ENCODE peak calls at places on chromosome 7, in eight cellular contexts. N, I, T, R, M, L, U and X are unnamed samples. For H3K36me3, the result is how much of the 10 kb centered on the place peaks cover.

GRCh38 chr7:128027485-128027980 is 3.7 kb downstream of the LRRC4 start:
- DNase-seq in N (no peak), I (no peak), T (no peak), R (no peak), M (peak), L (peak), U (no peak), X (no peak)

GRCh38 chr7:27611043-27611442 is 51.6 kb downstream of the HIBADH start:
- DNase-seq in N (no peak), I (no peak), T (no peak), R (no peak), M (no peak), L (peak), U (no peak), X (no peak)

GRCh38 chr7:159027091-159027802 is 117.4 kb downstream of the VIPR2 start:
- DNase-seq in N (no peak), I (no peak), T (no peak), R (no peak), M (peak), L (no peak), U (no peak), X (peak)

GRCh38 chr7:20744913-20745587 is 41.6 kb downstream of the SP8 start:
- DNase-seq in N (no peak), I (no peak), T (no peak), R (no peak), M (no peak), L (no peak), U (peak), X (no peak)

GRCh38 chr7:150431839-150432658 is 18.4 kb upstream of the GIMAP8 start:
- DNase-seq in N (no peak), I (no peak), T (no peak), R (no peak), M (no peak), L (no peak), U (no peak), X (no peak)

GRCh38 chr7:124423863-124424262 is 341.7 kb downstream of the GPR37 start:
- DNase-seq in N (no peak), I (no peak), T (no peak), R (no peak), M (no peak), L (no peak), U (no peak), X (no peak)

GRCh38 chr7:21926448-21926847 is 19.3 kb downstream of the CDCA7L start:
- DNase-seq in N (no peak), I (no peak), T (no peak), R (no peak), M (no peak), L (no peak), U (no peak), X (no peak)

GRCh38 chr7:151608031-151608551 is 88.4 kb upstream of the RHEB start:
- DNase-seq in N (peak), I (no peak), T (no peak), R (no peak), M (peak), L (no peak), U (peak), X (no peak)

GRCh38 chr7:104207348-104207730 is 474 bp downstream of the ORC5 start:
- DNase-seq in N (no peak), I (no peak), T (no peak), R (no peak), M (no peak), L (peak), U (no peak), X (no peak)

GRCh38 chr7:90763108-90763507 is 167.0 kb downstream of the CDK14 start:
- DNase-seq in N (no peak), I (no peak), T (no peak), R (no peak), M (no peak), L (no peak), U (no peak), X (no peak)

GRCh38 chr7:121714559-121715303 is 158.2 kb upstream of the PTPRZ1 start:
- DNase-seq in N (no peak), I (no peak), T (no peak), R (no peak), M (peak), L (no peak), U (peak), X (no peak)

GRCh38 chr7:138369797-138370196 is 90.3 kb upstream of the TRIM24 start:
- DNase-seq in N (no peak), I (no peak), T (no peak), R (no peak), M (no peak), L (no peak), U (no peak), X (no peak)

GRCh38 chr7:138374119-138374693 is 85.9 kb upstream of the TRIM24 start:
- DNase-seq in N (no peak), I (no peak), T (no peak), R (no peak), M (no peak), L (no peak), U (no peak), X (no peak)

DNA sequence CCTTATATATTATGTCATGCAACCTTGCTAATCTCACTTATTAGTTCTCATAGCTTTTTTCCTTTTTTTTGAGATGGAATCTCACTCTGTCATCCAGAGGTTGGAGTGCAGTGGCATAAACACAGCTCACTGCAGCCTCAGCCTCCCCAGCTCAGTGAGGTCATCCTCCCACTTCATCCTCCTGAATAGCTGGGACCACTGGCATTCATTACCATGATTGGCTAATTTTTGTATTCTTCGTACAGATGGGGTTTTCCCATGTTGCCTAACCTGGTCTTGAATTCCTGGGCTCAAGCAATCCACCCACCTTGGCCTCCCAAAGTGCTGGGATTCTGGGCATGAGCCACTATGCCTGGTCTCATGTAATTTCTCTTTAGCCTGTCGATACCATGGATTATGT is 89.1 kb upstream of the TRIM24 start:
- DNase-seq in N (no peak), I (no peak), T (no peak), R (no peak), M (no peak), L (no peak), U (no peak), X (no peak)
- TF ChIP-seq CTCF in N (no peak), I (no peak), T (no peak), R (no peak), M (no peak), L (no peak), U (no peak), X (no peak)

GRCh38 chr7:50397320-50397970 is 52.7 kb downstream of the FIGNL1 start:
- DNase-seq in N (no peak), I (no peak), T (no peak), R (no peak), M (no peak), L (no peak), U (no peak), X (no peak)

GRCh38 chr7:50394315-50394714 is 55.8 kb downstream of the FIGNL1 start:
- DNase-seq in N (no peak), I (no peak), T (no peak), R (no peak), M (no peak), L (no peak), U (no peak), X (no peak)

GRCh38 chr7:50397971-50398324 is 52.2 kb downstream of the FIGNL1 start:
- DNase-seq in N (no peak), I (no peak), T (no peak), R (no peak), M (no peak), L (no peak), U (no peak), X (no peak)

GRCh38 chr7:50399206-50399605 is 50.9 kb downstream of the FIGNL1 start:
- DNase-seq in N (no peak), I (no peak), T (no peak), R (no peak), M (no peak), L (no peak), U (no peak), X (no peak)

DNA sequence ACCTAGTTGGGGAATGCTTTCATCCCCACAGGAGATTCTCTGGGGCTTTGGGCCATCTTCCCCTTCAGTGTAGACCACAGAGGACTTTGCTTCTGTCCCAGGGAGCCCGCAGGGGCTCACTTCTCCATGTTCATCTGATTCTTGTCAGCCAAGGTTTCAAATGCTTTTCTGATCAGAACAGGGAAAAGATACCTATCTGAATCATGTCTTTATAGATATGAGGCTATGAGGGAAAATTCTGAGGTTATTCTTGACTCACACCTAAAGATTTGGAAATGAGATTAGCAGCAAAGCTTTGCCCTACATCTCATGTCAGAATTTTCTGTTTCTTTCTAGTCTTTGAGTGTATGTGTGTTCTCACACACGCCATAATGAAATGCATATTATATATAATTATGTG is 53.3 kb downstream of the FIGNL1 start:
- DNase-seq in N (no peak), I (no peak), T (no peak), R (no peak), M (no peak), L (no peak), U (no peak), X (no peak)
- H3K36me3 ChIP-seq in N (under half), I (under half), T (under half), R (under half), M (under half), L (under half), U (under half), X (under half)

GRCh38 chr7:155166108-155166507 is 96.0 kb downstream of the HTR5A start:
- DNase-seq in N (no peak), I (no peak), T (no peak), R (no peak), M (no peak), L (no peak), U (no peak), X (no peak)

GRCh38 chr7:155169081-155169480 is 99.0 kb downstream of the HTR5A start:
- DNase-seq in N (no peak), I (no peak), T (no peak), R (no peak), M (no peak), L (no peak), U (no peak), X (no peak)

GRCh38 chr7:155168607-155169006 is 98.5 kb downstream of the HTR5A start:
- DNase-seq in N (no peak), I (no peak), T (no peak), R (no peak), M (no peak), L (no peak), U (no peak), X (no peak)

GRCh38 chr7:155167706-155168365 is 97.7 kb downstream of the HTR5A start:
- DNase-seq in N (no peak), I (no peak), T (no peak), R (no peak), M (no peak), L (no peak), U (no peak), X (no peak)

GRCh38 chr7:155166673-155167370 is 96.7 kb downstream of the HTR5A start:
- DNase-seq in N (no peak), I (no peak), T (no peak), R (no peak), M (peak), L (peak), U (peak), X (no peak)
- TF ChIP-seq POLR2A in N (no peak), I (no peak), T (no peak), R (no peak), M (no peak), L (no peak), U (no peak), X (peak)

GRCh38 chr7:130275826-130276291 is 9.2 kb downstream of the CPA2 start:
- DNase-seq in N (no peak), I (no peak), T (no peak), R (no peak), M (no peak), L (no peak), U (no peak), X (no peak)

GRCh38 chr7:130273081-130273699 is 6.5 kb downstream of the CPA2 start:
- DNase-seq in N (no peak), I (peak), T (peak), R (no peak), M (no peak), L (peak), U (no peak), X (peak)

GRCh38 chr7:130274983-130275649 is 8.5 kb downstream of the CPA2 start:
- DNase-seq in N (no peak), I (no peak), T (peak), R (no peak), M (no peak), L (no peak), U (no peak), X (no peak)

GRCh38 chr7:130272456-130273080 is 5.9 kb downstream of the CPA2 start:
- DNase-seq in N (no peak), I (no peak), T (peak), R (peak), M (no peak), L (no peak), U (no peak), X (no peak)

DNA sequence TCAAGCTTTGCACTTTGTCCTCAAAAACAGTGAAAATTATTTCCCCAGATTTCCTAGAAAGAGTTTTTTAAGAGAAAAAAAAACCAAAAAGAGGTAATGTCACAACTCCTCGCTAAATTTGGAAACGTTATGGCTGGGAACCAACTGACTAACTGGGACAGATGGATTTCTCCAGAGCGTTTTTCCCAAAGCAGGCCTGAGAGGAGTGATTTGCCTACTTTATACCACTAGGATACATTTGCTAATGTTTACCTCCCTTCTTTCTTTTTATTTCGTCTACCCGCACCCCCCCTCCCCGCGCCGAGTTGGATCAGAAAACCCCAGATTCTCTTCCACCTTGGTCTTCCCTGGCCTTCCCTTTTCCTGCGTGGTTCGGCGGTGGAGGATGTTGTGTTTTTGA is 7.2 kb downstream of the CPA2 start:
- DNase-seq in N (no peak), I (peak), T (no peak), R (no peak), M (no peak), L (peak), U (no peak), X (no peak)
- TF ChIP-seq CTCF in N (no peak), I (peak), T (no peak), R (no peak), M (no peak), L (no peak), U (no peak), X (no peak)

DNA sequence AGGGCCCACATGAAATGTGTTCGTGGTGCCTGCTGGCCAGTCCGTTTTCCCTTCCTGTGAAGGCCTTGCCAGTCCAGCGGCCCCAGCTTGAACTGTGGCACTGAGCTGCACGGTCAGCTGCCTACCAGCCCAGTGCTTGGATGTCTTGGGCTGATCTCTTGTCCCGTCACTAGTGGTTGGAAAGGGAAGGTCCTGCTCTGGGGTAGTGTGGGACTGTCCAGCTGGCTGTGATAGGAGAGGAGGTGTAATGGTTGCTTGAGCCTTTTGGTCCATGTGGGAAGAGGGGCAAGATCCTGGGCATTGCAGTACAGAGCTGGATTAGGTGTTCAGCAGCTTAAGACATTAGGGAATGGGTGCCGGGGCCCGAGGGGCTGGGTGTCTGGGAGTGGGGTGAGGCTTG is 15.0 kb downstream of the BUD23 start:
- DNase-seq in N (no peak), I (no peak), T (no peak), R (no peak), M (no peak), L (no peak), U (no peak), X (no peak)
- H3K36me3 ChIP-seq in N (under half), I (under half), T (under half), R (half or more), M (under half), L (half or more), U (half or more), X (under half)

DNA sequence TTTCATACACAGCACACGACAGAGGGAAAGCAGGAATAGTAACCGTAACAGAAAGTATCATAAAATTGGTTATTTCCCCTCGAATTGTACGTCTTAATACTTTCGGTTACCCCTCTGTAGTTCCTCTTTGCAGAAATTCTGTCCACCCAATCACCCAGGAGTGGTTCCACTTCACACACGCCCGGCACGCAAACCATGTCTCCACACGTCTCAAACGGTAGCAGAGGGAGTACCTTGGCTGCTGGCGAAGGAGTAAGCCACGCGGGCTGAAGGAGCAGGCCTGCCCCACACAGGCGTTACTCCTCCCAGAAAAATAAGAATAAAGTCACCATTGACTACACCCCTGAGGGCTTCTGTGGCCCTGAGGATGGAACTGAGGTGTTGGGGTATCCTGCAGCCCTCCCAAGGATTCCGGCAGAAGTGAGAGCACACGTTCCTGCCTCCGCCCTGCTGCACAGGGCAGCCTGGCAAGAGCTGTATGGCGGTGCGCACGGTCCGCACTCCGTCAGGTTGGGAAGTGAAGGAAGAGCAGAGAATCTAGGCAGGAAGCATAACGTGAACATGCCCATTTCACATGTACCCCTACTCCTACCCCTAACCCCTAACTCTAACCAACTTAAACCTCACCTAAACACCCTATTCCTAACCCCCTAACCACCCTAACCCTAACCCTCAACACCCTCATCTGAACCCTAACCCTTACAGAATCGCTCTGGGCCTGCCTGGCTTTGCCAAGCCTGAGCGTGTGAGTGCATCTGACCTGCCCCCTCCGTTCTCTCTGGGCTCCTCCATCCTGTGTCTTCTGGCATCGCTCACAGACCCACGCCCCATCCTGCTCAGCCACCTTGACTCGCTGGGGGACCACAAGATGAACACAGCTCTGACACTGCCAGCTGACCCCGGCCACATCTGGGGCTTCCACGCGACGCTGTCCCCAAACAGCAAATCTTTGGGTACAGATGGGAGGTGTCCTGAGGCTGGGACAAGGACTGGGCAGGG is 18.2 kb downstream of the GPR146 start:
- DNase-seq in N (no peak), I (no peak), T (no peak), R (no peak), M (no peak), L (no peak), U (no peak), X (no peak)
- TF ChIP-seq POLR2A in N (no peak), I (no peak), T (no peak), R (no peak), M (no peak), L (no peak), U (no peak), X (no peak)

DNA sequence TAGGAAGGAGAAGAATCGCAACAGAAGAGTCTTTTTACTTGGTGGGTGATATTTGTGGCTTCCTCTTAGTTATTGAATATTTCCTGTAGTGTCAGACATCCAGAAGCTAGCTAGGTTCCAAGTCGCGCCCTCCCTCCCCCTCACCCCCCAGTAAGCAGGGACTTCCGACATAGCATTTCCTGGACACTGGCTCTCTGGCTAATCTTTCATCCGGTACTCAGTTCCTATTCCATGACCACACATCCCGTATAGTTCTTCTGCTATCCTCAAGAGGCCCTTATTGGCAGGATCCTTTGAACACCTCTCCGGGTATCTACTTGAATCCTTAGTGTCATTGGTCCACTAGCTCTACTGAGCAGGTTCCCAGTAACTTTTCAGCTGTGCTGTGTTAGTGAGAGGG is 167.8 kb downstream of the HDAC9 start:
- DNase-seq in N (no peak), I (no peak), T (no peak), R (no peak), M (no peak), L (no peak), U (no peak), X (peak)
- TF ChIP-seq CTCF in N (no peak), I (no peak), T (no peak), R (no peak), M (no peak), L (no peak), U (no peak), X (no peak)